ENCODE peak calls at places on chromosomes 16 and 17, in ten cellular contexts. P is choroid plexus epithelial cell, S is GM12865, F is adrenal gland, N is HL-60, M is gastrocnemius medialis, W is NB4, O is uterus, K is endodermal cell, Q is AG09309. X is an unnamed sample.

GRCh38 chr16:84458606-84459516 is 45.6 kb downstream of the MEAK7 start:
- DNase-seq in P (no peak), S (no peak), F (no peak), N (no peak), M (no peak), W (no peak), O (peak), K (peak), Q (no peak), X (no peak)

GRCh38 chr16:88912556-88912955 is 46.1 kb upstream of the PABPN1L start:
- DNase-seq in P (no peak), S (no peak), F (no peak), N (no peak), M (no peak), W (no peak), O (no peak), K (no peak), Q (no peak), X (no peak)

GRCh38 chr17:63153488-63153887 is 187.5 kb downstream of the TANC2 start:
- DNase-seq in P (no peak), S (no peak), F (no peak), N (no peak), M (no peak), W (no peak), O (no peak), K (no peak), Q (no peak), X (no peak)

GRCh38 chr17:37671028-37671812 is 28.0 kb upstream of the DDX52 start:
- DNase-seq in P (no peak), S (no peak), F (no peak), N (no peak), M (no peak), W (no peak), O (no peak), K (peak), Q (no peak), X (no peak)

GRCh38 chr17:44829558-44830358 is at the start of gene GJC1:
- DNase-seq in P (no peak), S (peak), F (no peak), N (no peak), M (no peak), W (peak), O (peak), K (peak), Q (no peak), X (no peak)

GRCh38 chr17:41516828-41517283 is 1.8 kb downstream of the KRT15 start:
- DNase-seq in P (no peak), S (no peak), F (no peak), N (no peak), M (no peak), W (no peak), O (no peak), K (no peak), Q (no peak), X (no peak)

GRCh38 chr17:75854111-75854748 is 905 bp downstream of the WBP2 start:
- DNase-seq in P (peak), S (no peak), F (peak), N (no peak), M (peak), W (no peak), O (no peak), K (peak), Q (no peak), X (no peak)

GRCh38 chr16:945271-946047 is 25.3 kb downstream of the LMF1 start:
- DNase-seq in P (peak), S (no peak), F (no peak), N (no peak), M (no peak), W (no peak), O (no peak), K (no peak), Q (no peak), X (no peak)

GRCh38 chr16:19515765-19516164 is 6.1 kb downstream of the GDE1 start:
- DNase-seq in P (peak), S (no peak), F (no peak), N (no peak), M (no peak), W (no peak), O (no peak), K (no peak), Q (no peak), X (no peak)

GRCh38 chr17:52536466-52536865 is 378.0 kb upstream of the CA10 start:
- DNase-seq in P (no peak), S (no peak), F (no peak), N (no peak), M (no peak), W (no peak), O (no peak), K (no peak), Q (no peak), X (no peak)

GRCh38 chr17:77802811-77803220 is 155.7 kb upstream of the TNRC6C start:
- DNase-seq in P (peak), S (no peak), F (no peak), N (no peak), M (no peak), W (no peak), O (peak), K (peak), Q (no peak), X (no peak)

GRCh38 chr16:87830673-87831420 is 38.5 kb downstream of the SLC7A5 start:
- DNase-seq in P (no peak), S (no peak), F (no peak), N (no peak), M (no peak), W (no peak), O (no peak), K (no peak), Q (no peak), X (no peak)

GRCh38 chr16:83031524-83031923 is 404.8 kb downstream of the CDH13 start:
- DNase-seq in P (peak), S (no peak), F (no peak), N (no peak), M (no peak), W (no peak), O (no peak), K (peak), Q (no peak), X (no peak)

GRCh38 chr17:61768405-61768804 is 94.9 kb downstream of the BRIP1 start:
- DNase-seq in P (no peak), S (no peak), F (no peak), N (no peak), M (no peak), W (no peak), O (no peak), K (no peak), Q (no peak), X (no peak)

GRCh38 chr16:68470461-68471150 is 22.3 kb upstream of the SMPD3 start:
- DNase-seq in P (no peak), S (peak), F (peak), N (peak), M (peak), W (peak), O (no peak), K (peak), Q (no peak), X (no peak)

GRCh38 chr16:54931757-54932660 is 1.3 kb downstream of the IRX5 start:
- DNase-seq in P (no peak), S (no peak), F (no peak), N (no peak), M (no peak), W (peak), O (no peak), K (peak), Q (no peak), X (no peak)

DNA sequence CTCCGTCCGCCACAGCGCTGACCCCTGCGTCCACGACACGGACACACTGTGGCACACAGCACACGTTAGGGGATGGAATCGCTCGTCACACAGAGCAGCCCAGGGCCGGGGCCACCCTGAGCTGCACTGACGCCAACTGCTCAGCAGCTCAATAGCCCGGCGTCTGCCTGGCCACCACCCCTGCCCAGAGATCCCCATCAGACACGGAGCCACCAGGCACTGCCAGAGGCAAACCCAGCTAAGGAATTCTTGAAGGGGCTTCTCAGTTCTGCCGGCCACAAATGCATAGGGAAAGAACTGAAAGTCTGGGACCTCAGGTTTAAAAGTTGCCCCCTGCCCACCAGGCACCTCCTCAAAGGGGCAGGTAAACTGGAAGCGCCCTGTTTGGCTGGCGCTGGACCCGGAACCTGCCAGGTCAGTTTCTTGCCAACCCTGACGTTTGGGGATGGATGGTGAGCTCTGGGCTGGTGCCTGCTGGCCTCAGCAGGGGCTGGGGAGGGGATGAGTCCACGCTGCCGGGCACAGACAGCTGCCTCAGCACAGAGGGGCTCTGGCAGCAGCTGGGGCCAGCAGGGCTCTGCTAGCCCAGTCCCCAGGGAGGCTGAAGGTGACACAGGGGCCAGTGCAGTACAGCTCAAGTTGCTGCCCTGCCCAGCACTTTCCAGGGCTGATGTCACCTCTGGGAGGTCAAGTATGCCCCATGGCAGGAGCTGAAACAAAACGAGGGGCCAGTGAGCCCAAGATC is 33.2 kb downstream of the TIMM22 start:
- DNase-seq in P (no peak), S (no peak), F (no peak), N (no peak), M (no peak), W (no peak), O (no peak), K (no peak), Q (no peak), X (no peak)
- H3K4me3 ChIP-seq in P (no peak), S (no peak), F (no peak), N (no peak), M (peak), W (no peak), O (no peak), K (no peak), Q (no peak), X (no peak)

GRCh38 chr17:19362293-19363113 is at the start of gene B9D1:
- DNase-seq in P (peak), S (peak), F (peak), N (peak), M (peak), W (peak), O (peak), K (peak), Q (peak), X (no peak)

GRCh38 chr17:19361975-19362292 is 589 bp downstream of the B9D1 start:
- DNase-seq in P (no peak), S (no peak), F (no peak), N (no peak), M (no peak), W (no peak), O (no peak), K (no peak), Q (no peak), X (no peak)

GRCh38 chr17:19363460-19364035 is 1.0 kb upstream of the B9D1 start:
- DNase-seq in P (no peak), S (no peak), F (no peak), N (no peak), M (no peak), W (no peak), O (no peak), K (peak), Q (no peak), X (no peak)

GRCh38 chr17:19361326-19361725 is 1.2 kb downstream of the B9D1 start:
- DNase-seq in P (no peak), S (no peak), F (no peak), N (no peak), M (no peak), W (no peak), O (no peak), K (peak), Q (no peak), X (no peak)

GRCh38 chr17:19363114-19363438 is 553 bp upstream of the B9D1 start:
- DNase-seq in P (no peak), S (no peak), F (no peak), N (no peak), M (no peak), W (no peak), O (no peak), K (no peak), Q (no peak), X (no peak)
- H3K4me3 ChIP-seq in P (peak), S (peak), F (peak), N (peak), M (peak), W (peak), O (peak), K (peak), Q (peak), X (peak)

GRCh38 chr17:82053130-82053529 is 1.4 kb downstream of the GPS1 start:
- DNase-seq in P (no peak), S (no peak), F (no peak), N (no peak), M (no peak), W (no peak), O (no peak), K (no peak), Q (no peak), X (no peak)
- H3K4me3 ChIP-seq in P (peak), S (peak), F (peak), N (peak), M (peak), W (no peak), O (peak), K (peak), Q (peak), X (peak)

GRCh38 chr17:43790311-43790940 is 10.2 kb downstream of the CFAP97D1 start:
- DNase-seq in P (no peak), S (no peak), F (no peak), N (no peak), M (no peak), W (no peak), O (no peak), K (peak), Q (no peak), X (peak)
- H3K4me3 ChIP-seq in P (no peak), S (no peak), F (no peak), N (no peak), M (no peak), W (no peak), O (no peak), K (no peak), Q (no peak), X (no peak)

DNA sequence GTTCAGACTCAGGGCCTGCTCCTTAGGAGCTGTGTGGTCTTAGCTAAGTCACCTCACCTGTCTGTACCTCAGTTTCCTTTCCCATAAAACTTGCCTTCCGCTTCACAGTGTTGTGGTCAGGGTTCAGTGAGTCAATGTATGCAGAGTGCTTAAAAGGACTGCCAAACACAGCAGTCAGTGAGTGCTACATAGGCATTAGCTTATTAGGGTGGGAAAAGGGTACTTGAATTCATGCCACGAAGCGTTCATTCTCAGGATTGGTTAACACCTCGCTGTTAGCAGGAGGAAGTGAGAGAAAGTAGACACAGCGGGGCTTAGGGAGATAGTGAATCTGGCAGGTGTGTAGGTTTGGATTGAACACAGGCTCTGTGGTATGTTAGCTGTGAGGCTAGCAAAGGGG is 155.2 kb downstream of the SHISA9 start:
- DNase-seq in P (no peak), S (peak), F (no peak), N (no peak), M (no peak), W (no peak), O (no peak), K (no peak), Q (no peak), X (no peak)
- H3K4me3 ChIP-seq in P (no peak), S (no peak), F (no peak), N (no peak), M (no peak), W (no peak), O (no peak), K (no peak), Q (no peak), X (no peak)

GRCh38 chr17:55708575-55708974 is 14.1 kb downstream of the TMEM100 start:
- DNase-seq in P (no peak), S (no peak), F (no peak), N (no peak), M (no peak), W (no peak), O (no peak), K (peak), Q (no peak), X (no peak)

GRCh38 chr17:55709440-55709839 is 13.2 kb downstream of the TMEM100 start:
- DNase-seq in P (no peak), S (no peak), F (no peak), N (no peak), M (peak), W (no peak), O (no peak), K (no peak), Q (no peak), X (no peak)

GRCh38 chr17:55706808-55707773 is 15.6 kb downstream of the TMEM100 start:
- DNase-seq in P (no peak), S (no peak), F (no peak), N (no peak), M (no peak), W (no peak), O (no peak), K (peak), Q (no peak), X (no peak)

GRCh38 chr17:55704412-55704811 is 18.3 kb downstream of the TMEM100 start:
- DNase-seq in P (no peak), S (peak), F (no peak), N (no peak), M (no peak), W (peak), O (no peak), K (peak), Q (no peak), X (no peak)

GRCh38 chr17:55705847-55706246 is 16.8 kb downstream of the TMEM100 start:
- DNase-seq in P (no peak), S (peak), F (no peak), N (no peak), M (no peak), W (no peak), O (no peak), K (peak), Q (no peak), X (no peak)
- H3K4me3 ChIP-seq in P (no peak), S (no peak), F (no peak), N (no peak), M (no peak), W (no peak), O (no peak), K (no peak), Q (no peak), X (no peak)

GRCh38 chr16:89920723-89921122 is 2.1 kb downstream of the MC1R start:
- DNase-seq in P (peak), S (no peak), F (peak), N (no peak), M (no peak), W (peak), O (no peak), K (no peak), Q (no peak), X (no peak)

GRCh38 chr16:89922477-89922883 is 662 bp upstream of the TUBB3 start:
- DNase-seq in P (peak), S (no peak), F (peak), N (no peak), M (no peak), W (peak), O (peak), K (peak), Q (peak), X (no peak)

GRCh38 chr16:89921699-89922476 is 1.3 kb upstream of the TUBB3 start:
- DNase-seq in P (peak), S (no peak), F (peak), N (no peak), M (no peak), W (peak), O (peak), K (peak), Q (peak), X (no peak)

GRCh38 chr16:89919535-89920406 is 1.1 kb downstream of the MC1R start:
- DNase-seq in P (no peak), S (no peak), F (no peak), N (no peak), M (no peak), W (peak), O (no peak), K (no peak), Q (no peak), X (no peak)

DNA sequence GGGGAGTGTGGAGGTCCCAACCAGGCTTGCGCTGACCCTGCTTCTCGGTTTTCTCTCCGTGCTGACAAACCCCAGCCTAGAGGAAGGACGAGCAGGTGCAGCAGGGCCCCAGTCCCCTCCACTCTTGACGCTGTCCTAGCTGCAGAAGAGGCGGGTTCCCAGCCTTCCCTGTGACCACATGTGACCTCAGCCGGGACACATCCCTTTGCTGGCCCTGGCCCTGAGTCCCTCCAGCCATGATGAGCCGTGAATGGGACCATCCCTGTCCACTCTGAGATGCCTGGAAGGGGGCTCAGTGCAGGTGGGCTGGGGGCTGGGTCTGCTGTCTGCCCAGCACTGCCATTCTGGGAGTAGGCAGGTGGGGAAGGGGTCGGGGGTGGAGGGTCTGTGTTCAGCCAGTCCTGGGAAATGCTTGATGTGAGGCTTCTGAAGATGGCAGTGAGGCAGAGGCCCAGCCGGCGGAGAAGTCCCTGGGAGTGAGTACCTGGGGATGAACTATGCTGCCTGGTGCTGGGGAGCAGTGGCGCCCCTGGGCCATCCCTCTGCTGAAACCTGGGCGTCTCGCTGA is 1.9 kb upstream of the TUBB3 start:
- DNase-seq in P (no peak), S (no peak), F (peak), N (no peak), M (no peak), W (peak), O (no peak), K (peak), Q (no peak), X (no peak)
- H3K4me3 ChIP-seq in P (peak), S (no peak), F (peak), N (no peak), M (no peak), W (peak), O (no peak), K (peak), Q (no peak), X (no peak)

GRCh38 chr16:27242398-27242797 is 26.2 kb downstream of the NSMCE1 start:
- DNase-seq in P (no peak), S (no peak), F (peak), N (no peak), M (no peak), W (no peak), O (no peak), K (peak), Q (no peak), X (no peak)
- H3K4me3 ChIP-seq in P (peak), S (no peak), F (no peak), N (no peak), M (peak), W (no peak), O (no peak), K (no peak), Q (peak), X (peak)

DNA sequence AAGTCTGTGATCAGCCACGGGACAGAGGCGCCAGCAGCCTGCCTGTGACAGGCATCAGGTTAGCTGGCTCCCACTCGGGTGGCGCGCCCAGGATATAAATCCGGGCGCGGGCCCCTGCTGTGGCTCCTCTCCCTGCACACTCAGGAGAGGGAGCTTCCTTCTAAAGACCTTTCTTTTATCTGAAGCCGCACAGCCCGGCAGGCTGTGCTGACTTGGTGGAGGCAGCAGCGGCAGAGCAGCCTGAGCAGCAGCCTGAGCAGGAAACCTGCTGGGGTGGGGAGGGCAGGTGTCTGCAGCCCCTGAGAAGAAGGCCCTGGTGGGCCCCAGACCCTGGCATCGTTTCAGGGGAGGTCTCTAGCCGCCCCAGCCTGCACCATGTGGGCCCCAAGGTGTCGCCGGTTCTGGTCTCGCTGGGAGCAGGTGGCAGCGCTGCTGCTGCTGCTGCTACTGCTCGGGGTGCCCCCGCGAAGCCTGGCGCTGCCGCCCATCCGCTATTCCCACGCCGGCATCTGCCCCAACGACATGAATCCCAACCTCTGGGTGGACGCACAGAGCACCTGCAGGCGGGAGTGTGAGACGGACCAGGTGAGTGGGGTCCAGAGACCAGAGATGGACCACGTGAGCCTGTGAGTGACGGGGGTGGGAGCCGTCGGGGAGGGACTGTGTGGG is at the start of gene WFIKKN2:
- DNase-seq in P (no peak), S (no peak), F (no peak), N (no peak), M (no peak), W (no peak), O (no peak), K (no peak), Q (no peak), X (no peak)
- H3K4me3 ChIP-seq in P (peak), S (no peak), F (peak), N (no peak), M (peak), W (no peak), O (peak), K (no peak), Q (no peak), X (peak)